ENCODE peak calls at places on chromosomes 3 and 15, in nine cellular contexts. Z, S, T, B, U, M, A, D and C are unnamed samples.

GRCh38 chr15:68259883-68260282 is 17.7 kb upstream of the FEM1B start:
- DNase-seq in A (no peak), D (peak), U (no peak), Z (no peak), B (no peak), T (no peak), M (no peak), S (no peak), C (no peak)

GRCh38 chr3:196920733-196921132 is 21.6 kb downstream of the NCBP2 start:
- DNase-seq in Z (no peak), A (no peak), T (no peak), U (no peak), M (no peak), B (no peak), D (no peak), S (no peak), C (no peak)

GRCh38 chr3:138397983-138398382 is 36.4 kb upstream of the ESYT3 start:
- DNase-seq in T (no peak), A (no peak), Z (no peak), U (no peak), D (no peak), B (no peak), M (no peak), S (no peak), C (no peak)

GRCh38 chr3:122004123-122004522 is 17.9 kb downstream of the ILDR1 start:
- DNase-seq in A (peak), D (no peak), M (no peak), T (no peak), Z (no peak), U (no peak), B (no peak), S (no peak), C (no peak)

GRCh38 chr3:100018806-100019205 is 95.5 kb downstream of the FILIP1L start:
- DNase-seq in T (no peak), D (no peak), M (no peak), B (no peak), S (no peak), U (no peak), A (no peak), Z (no peak), C (no peak)

GRCh38 chr3:9101286-9101685 is 138.0 kb upstream of the RAD18 start:
- DNase-seq in T (no peak), S (no peak), M (no peak), A (no peak), Z (no peak), U (no peak), D (no peak), B (no peak), C (no peak)

GRCh38 chr3:166444336-166444735 is 607.1 kb upstream of the BCHE start:
- DNase-seq in B (no peak), A (no peak), Z (peak), D (no peak), M (no peak), T (no peak), S (no peak), U (no peak), C (no peak)

GRCh38 chr3:126956361-126956760 is 26.6 kb upstream of the PLXNA1 start:
- DNase-seq in B (no peak), A (no peak), D (no peak), Z (no peak), M (no peak), S (no peak), T (peak), U (no peak), C (no peak)

GRCh38 chr3:28672411-28672810 is 323.8 kb upstream of the AZI2 start:
- DNase-seq in T (no peak), Z (no peak), A (no peak), U (no peak), M (no peak), D (no peak), S (no peak), B (no peak), C (no peak)

GRCh38 chr3:186842426-186843038 is at the start of gene ADIPOQ:
- DNase-seq in U (no peak), A (no peak), S (no peak), M (no peak), Z (no peak), B (no peak), D (no peak), T (no peak), C (no peak)

GRCh38 chr3:13015286-13016082 is 57.7 kb downstream of the IQSEC1 start:
- DNase-seq in A (no peak), Z (no peak), D (peak), T (peak), M (peak), U (peak), B (peak), S (no peak), C (no peak)

GRCh38 chr15:51424780-51425179 is 83.3 kb downstream of the GLDN start:
- DNase-seq in S (no peak), Z (no peak), D (no peak), U (no peak), M (no peak), T (no peak), B (no peak), A (no peak), C (no peak)

GRCh38 chr15:89462198-89462912 is 34.0 kb downstream of the RHCG start:
- DNase-seq in T (no peak), B (no peak), Z (peak), A (no peak), U (no peak), S (no peak), M (no peak), D (peak), C (no peak)

GRCh38 chr3:119401069-119401468 is 62.3 kb downstream of the TMEM39A start:
- DNase-seq in Z (no peak), A (no peak), D (no peak), S (no peak), M (no peak), T (no peak), U (no peak), B (no peak), C (no peak)

GRCh38 chr15:29556385-29556784 is 265.9 kb downstream of the TJP1 start:
- DNase-seq in Z (no peak), D (no peak), U (no peak), B (no peak), T (no peak), A (no peak), S (no peak), M (no peak), C (peak)

GRCh38 chr3:129226374-129226773 is 23.0 kb upstream of the COPG1 start:
- DNase-seq in M (no peak), D (no peak), A (no peak), Z (peak), T (peak), S (peak), B (no peak), U (peak), C (peak)